ENCODE peak calls at places on chromosomes 6 and 20, in ten cellular contexts. J is stimulated activated naive CD8-positive, alpha-beta T cell treated with anti-CD3 and anti-CD28 coated beads, Interleukin-15, Interleukin-2, amounts not matched to agents 100 U/mL and 50 U/mL, for 24 hours; K is NCI-H748 treated with DMSO at 0.1 percent for 48 hours; L is WTC11; I is HEK293T; Z is GM12892; M is heart left ventricle; R is NCI-H2081; V is coronary artery; X is HFFc6. E is an unnamed sample.

GRCh38 chr20:4681971-4682370 is 39.7 kb upstream of the PRND start:
- DNase-seq in X (peak; percentile 50), J (no peak), I (no peak), V (no peak), M (no peak), Z (no peak), R (no peak), K (no peak), L (no peak), E (no peak)

GRCh38 chr6:11094411-11094851 is 797 bp downstream of the SMIM13 start:
- DNase-seq in I (peak; percentile 50), Z (peak; percentile 41), L (peak; percentile 55), K (peak; percentile 53), X (peak; percentile 19), M (peak; percentile 67), J (peak; percentile 62), V (peak; percentile 76), R (peak; percentile 56), E (peak; percentile 41)

GRCh38 chr6:170497845-170498281 is 55.2 kb downstream of the PSMB1 start:
- DNase-seq in L (peak; percentile 61), J (no peak), V (no peak), Z (no peak), R (peak; percentile 21), I (no peak), X (no peak), M (no peak), K (peak; percentile 75), E (no peak)

GRCh38 chr6:166173292-166173951 is 5.8 kb upstream of the TBXT start:
- DNase-seq in I (no peak), X (no peak), Z (no peak), L (peak; percentile 48), M (peak; percentile 40), J (no peak), R (peak; percentile 9), K (no peak), V (no peak), E (no peak)

GRCh38 chr6:154606457-154606856 is 96.0 kb upstream of the CNKSR3 start:
- DNase-seq in V (no peak), Z (peak; percentile 20), I (no peak), X (no peak), J (peak; percentile 93), R (no peak), K (no peak), M (no peak), L (no peak), E (no peak)

GRCh38 chr20:63785646-63786255 is 45.3 kb downstream of the ZBTB46 start:
- DNase-seq in R (no peak), Z (no peak), L (no peak), V (no peak), X (no peak), M (no peak), J (no peak), K (no peak), I (no peak), E (no peak)

GRCh38 chr6:131954099-131954774 is 3.1 kb upstream of the CCN2 start:
- DNase-seq in J (no peak), I (no peak), X (no peak), V (no peak), K (no peak), R (no peak), L (no peak), Z (no peak), M (no peak), E (no peak)

GRCh38 chr6:129096651-129097290 is 213.8 kb downstream of the LAMA2 start:
- DNase-seq in L (no peak), Z (no peak), X (no peak), V (no peak), J (no peak), M (peak; percentile 45), K (no peak), R (no peak), I (no peak), E (no peak)

GRCh38 chr20:12999201-12999600 is 9.6 kb upstream of the SPTLC3 start:
- DNase-seq in Z (no peak), J (no peak), L (no peak), K (no peak), M (no peak), V (no peak), R (no peak), I (no peak), X (no peak), E (no peak)

GRCh38 chr6:41712651-41713103 is 22.7 kb downstream of the TFEB start:
- DNase-seq in Z (no peak), V (peak; percentile 85), K (no peak), L (no peak), J (no peak), M (peak; percentile 91), R (peak; percentile 22), I (no peak), X (peak; percentile 32), E (no peak)

GRCh38 chr6:138592698-138593097 is 93.4 kb upstream of the NHSL1 start:
- DNase-seq in L (no peak), X (no peak), J (no peak), Z (no peak), I (no peak), M (no peak), R (no peak), K (no peak), V (no peak), E (no peak)

GRCh38 chr6:21270501-21271290 is 322.9 kb upstream of the SOX4 start:
- DNase-seq in M (no peak), R (no peak), X (no peak), V (no peak), I (no peak), J (no peak), L (no peak), Z (no peak), K (no peak), E (no peak)

GRCh38 chr6:74182992-74183391 is 487.0 kb downstream of the CD109 start:
- DNase-seq in L (no peak), K (no peak), J (no peak), R (peak; percentile 6), X (no peak), M (no peak), V (no peak), I (no peak), Z (no peak), E (peak; percentile 4)

GRCh38 chr6:35931120-35931561 is 10.2 kb upstream of the SRPK1 start:
- DNase-seq in X (no peak), Z (no peak), V (no peak), I (no peak), L (peak; percentile 77), M (no peak), K (no peak), R (no peak), J (no peak), E (no peak)

GRCh38 chr20:19815553-19815991 is 57.5 kb downstream of the RIN2 start:
- DNase-seq in V (no peak), I (no peak), R (no peak), X (peak; percentile 98), J (peak; percentile 17), L (no peak), Z (no peak), M (peak; percentile 70), K (no peak), E (no peak)